ENCODE peak calls at places on chromosomes 7 and 10, in five cellular contexts. C, F, U, G and L are unnamed samples.

GRCh38 chr10:51214897-51215227 is 140.6 kb downstream of the PRKG1 start:
- DNase-seq in G (no peak), F (no peak), U (no peak), C (no peak), L (no peak)

GRCh38 chr10:122673731-122674130 is 25.9 kb downstream of the C10orf120 start:
- DNase-seq in C (no peak), U (no peak), F (no peak), G (no peak), L (no peak)

GRCh38 chr10:49055231-49055850 is 60.0 kb downstream of the VSTM4 start:
- DNase-seq in F (no peak), U (no peak), G (no peak), C (peak), L (peak)

GRCh38 chr7:75639071-75639892 is 99.5 kb downstream of the HIP1 start:
- DNase-seq in F (no peak), G (peak), C (peak), U (peak), L (no peak)

GRCh38 chr7:94298943-94299342 is 95.8 kb upstream of the COL1A2 start:
- DNase-seq in F (no peak), G (no peak), U (no peak), C (peak), L (peak)

GRCh38 chr7:137572071-137572784 is 228.7 kb upstream of the PTN start:
- DNase-seq in U (no peak), F (no peak), G (no peak), C (no peak), L (no peak)

GRCh38 chr7:69078997-69079769 is 519.1 kb upstream of the AUTS2 start:
- DNase-seq in F (no peak), U (no peak), G (no peak), C (peak), L (peak)

GRCh38 chr7:117076426-117076943 is 123.2 kb downstream of the ST7 start:
- DNase-seq in U (no peak), F (no peak), C (no peak), G (no peak), L (no peak)

GRCh38 chr7:91344911-91345310 is 80.7 kb downstream of the FZD1 start:
- DNase-seq in C (no peak), U (no peak), F (peak), G (no peak), L (no peak)

GRCh38 chr10:125521721-125522680 is 161.0 kb downstream of the TEX36 start:
- DNase-seq in G (no peak), F (no peak), C (no peak), U (no peak), L (no peak)

GRCh38 chr10:22022257-22023051 is 18.9 kb upstream of the DNAJC1 start:
- DNase-seq in G (peak), C (no peak), U (no peak), F (no peak), L (no peak)

GRCh38 chr7:148275359-148275890 is 315.1 kb upstream of the C7orf33 start:
- DNase-seq in U (no peak), F (no peak), C (no peak), G (no peak), L (no peak)

GRCh38 chr10:93711891-93712290 is 9.5 kb upstream of the FRA10AC1 start:
- DNase-seq in G (no peak), F (no peak), U (no peak), C (no peak), L (no peak)

GRCh38 chr7:105792488-105793370 is 83.7 kb downstream of the ATXN7L1 start:
- DNase-seq in F (no peak), C (no peak), G (no peak), U (no peak), L (no peak)

GRCh38 chr7:148503900-148504487 is 86.6 kb upstream of the C7orf33 start:
- DNase-seq in C (peak), F (no peak), G (no peak), U (no peak), L (peak)

GRCh38 chr7:37284805-37285211 is 163.9 kb downstream of the ELMO1 start:
- DNase-seq in U (peak), F (no peak), C (no peak), G (peak), L (no peak)

GRCh38 chr7:7103343-7104313 is 78.7 kb upstream of the C1GALT1 start:
- DNase-seq in C (peak), U (no peak), G (no peak), F (peak), L (peak)